ENCODE peak calls at places on chromosome 12, in nine cellular contexts. One of them, this sample, is unnamed.

GRCh38 chr12:85644508-85644907 is 191.7 kb downstream of the RASSF9 start:
- DNase-seq in endodermal cell: no peak
- DNase-seq in tibial nerve: no peak
- DNase-seq in H1: no peak
- DNase-seq in astrocyte: no peak
- DNase-seq in heart right ventricle: no peak
- DNase-seq in pancreas: no peak
- DNase-seq in ascending aorta: no peak
- DNase-seq in GM23248: no peak
- DNase-seq in this sample: no peak

GRCh38 chr12:116922194-116922897 is 11.6 kb downstream of the FBXW8 start:
- DNase-seq in heart right ventricle: no peak
- DNase-seq in astrocyte: no peak
- DNase-seq in tibial nerve: no peak
- DNase-seq in endodermal cell: no peak
- DNase-seq in GM23248: no peak
- DNase-seq in H1: no peak
- DNase-seq in pancreas: no peak
- DNase-seq in ascending aorta: no peak
- DNase-seq in this sample: peak; percentile 54

GRCh38 chr12:29960113-29960512 is 176.4 kb upstream of the TMTC1 start:
- DNase-seq in heart right ventricle: no peak
- DNase-seq in H1: no peak
- DNase-seq in pancreas: no peak
- DNase-seq in ascending aorta: peak; percentile 70
- DNase-seq in tibial nerve: no peak
- DNase-seq in GM23248: no peak
- DNase-seq in endodermal cell: no peak
- DNase-seq in astrocyte: no peak
- DNase-seq in this sample: no peak

GRCh38 chr12:52355181-52355580 is 12.1 kb downstream of the KRT85 start:
- DNase-seq in heart right ventricle: no peak
- DNase-seq in GM23248: peak; percentile 22
- DNase-seq in pancreas: no peak
- DNase-seq in ascending aorta: no peak
- DNase-seq in tibial nerve: no peak
- DNase-seq in endodermal cell: no peak
- DNase-seq in astrocyte: no peak
- DNase-seq in H1: no peak
- DNase-seq in this sample: no peak

GRCh38 chr12:27946396-27946795 is 26.1 kb downstream of the PTHLH start:
- DNase-seq in tibial nerve: no peak
- DNase-seq in H1: no peak
- DNase-seq in ascending aorta: no peak
- DNase-seq in heart right ventricle: no peak
- DNase-seq in astrocyte: peak; percentile 84
- DNase-seq in GM23248: peak; percentile 18
- DNase-seq in pancreas: no peak
- DNase-seq in endodermal cell: no peak
- DNase-seq in this sample: no peak

GRCh38 chr12:22416831-22417230 is 82.3 kb upstream of the ST8SIA1 start:
- DNase-seq in ascending aorta: no peak
- DNase-seq in GM23248: no peak
- DNase-seq in endodermal cell: no peak
- DNase-seq in heart right ventricle: no peak
- DNase-seq in astrocyte: no peak
- DNase-seq in tibial nerve: no peak
- DNase-seq in H1: no peak
- DNase-seq in pancreas: no peak
- DNase-seq in this sample: no peak

GRCh38 chr12:124852329-124852831 is 11.3 kb downstream of the SCARB1 start:
- DNase-seq in pancreas: peak; percentile 59
- DNase-seq in GM23248: peak; percentile 32
- DNase-seq in heart right ventricle: peak; percentile 62
- DNase-seq in tibial nerve: no peak
- DNase-seq in endodermal cell: no peak
- DNase-seq in ascending aorta: no peak
- DNase-seq in astrocyte: no peak
- DNase-seq in H1: no peak
- DNase-seq in this sample: peak; percentile 22

GRCh38 chr12:42091769-42092168 is 52.9 kb downstream of the GXYLT1 start:
- DNase-seq in GM23248: peak; percentile 16
- DNase-seq in heart right ventricle: no peak
- DNase-seq in tibial nerve: no peak
- DNase-seq in H1: no peak
- DNase-seq in endodermal cell: peak; percentile 50
- DNase-seq in pancreas: no peak
- DNase-seq in astrocyte: peak; percentile 86
- DNase-seq in ascending aorta: no peak
- DNase-seq in this sample: no peak

GRCh38 chr12:62259311-62259992 is 752 bp upstream of the USP15 start:
- DNase-seq in tibial nerve: no peak
- DNase-seq in pancreas: peak; percentile 45
- DNase-seq in endodermal cell: no peak
- DNase-seq in ascending aorta: no peak
- DNase-seq in H1: no peak
- DNase-seq in astrocyte: no peak
- DNase-seq in GM23248: peak; percentile 29
- DNase-seq in heart right ventricle: no peak
- DNase-seq in this sample: no peak

GRCh38 chr12:60935981-60936761 is 1324.0 kb upstream of the USP15 start:
- DNase-seq in endodermal cell: peak; percentile 63
- DNase-seq in tibial nerve: no peak
- DNase-seq in pancreas: no peak
- DNase-seq in ascending aorta: no peak
- DNase-seq in astrocyte: no peak
- DNase-seq in heart right ventricle: no peak
- DNase-seq in H1: no peak
- DNase-seq in GM23248: no peak
- DNase-seq in this sample: no peak
- H3K9me3 ChIP-seq in endodermal cell: peaks cover 73% of the 10 kb centered on the region
- H3K9me3 ChIP-seq in tibial nerve: no peaks in the 10 kb centered on the region
- H3K9me3 ChIP-seq in pancreas: no peaks in the 10 kb centered on the region
- H3K9me3 ChIP-seq in ascending aorta: peaks cover 19% of the 10 kb centered on the region
- H3K9me3 ChIP-seq in astrocyte: peaks cover 5% of the 10 kb centered on the region
- H3K9me3 ChIP-seq in heart right ventricle: peaks cover 24% of the 10 kb centered on the region
- H3K9me3 ChIP-seq in H1: no peaks in the 10 kb centered on the region
- H3K9me3 ChIP-seq in GM23248: peaks cover 9% of the 10 kb centered on the region
- H3K9me3 ChIP-seq in this sample: peaks cover 22% of the 10 kb centered on the region

GRCh38 chr12:108677381-108677780 is 43.7 kb upstream of the SELPLG start:
- DNase-seq in H1: no peak
- DNase-seq in heart right ventricle: no peak
- DNase-seq in endodermal cell: no peak
- DNase-seq in pancreas: no peak
- DNase-seq in tibial nerve: no peak
- DNase-seq in ascending aorta: no peak
- DNase-seq in astrocyte: no peak
- DNase-seq in GM23248: no peak
- DNase-seq in this sample: no peak

GRCh38 chr12:108678070-108678730 is 44.5 kb upstream of the SELPLG start:
- DNase-seq in endodermal cell: no peak
- DNase-seq in GM23248: no peak
- DNase-seq in tibial nerve: no peak
- DNase-seq in ascending aorta: no peak
- DNase-seq in astrocyte: no peak
- DNase-seq in heart right ventricle: no peak
- DNase-seq in pancreas: no peak
- DNase-seq in H1: no peak
- DNase-seq in this sample: no peak

GRCh38 chr12:108681317-108681716 is 47.6 kb upstream of the SELPLG start:
- DNase-seq in heart right ventricle: no peak
- DNase-seq in GM23248: no peak
- DNase-seq in pancreas: no peak
- DNase-seq in ascending aorta: no peak
- DNase-seq in tibial nerve: no peak
- DNase-seq in endodermal cell: no peak
- DNase-seq in H1: no peak
- DNase-seq in astrocyte: no peak
- DNase-seq in this sample: no peak

GRCh38 chr12:108675792-108676191 is 42.1 kb upstream of the SELPLG start:
- DNase-seq in pancreas: no peak
- DNase-seq in tibial nerve: no peak
- DNase-seq in heart right ventricle: no peak
- DNase-seq in GM23248: no peak
- DNase-seq in endodermal cell: no peak
- DNase-seq in astrocyte: no peak
- DNase-seq in H1: no peak
- DNase-seq in ascending aorta: no peak
- DNase-seq in this sample: no peak

DNA sequence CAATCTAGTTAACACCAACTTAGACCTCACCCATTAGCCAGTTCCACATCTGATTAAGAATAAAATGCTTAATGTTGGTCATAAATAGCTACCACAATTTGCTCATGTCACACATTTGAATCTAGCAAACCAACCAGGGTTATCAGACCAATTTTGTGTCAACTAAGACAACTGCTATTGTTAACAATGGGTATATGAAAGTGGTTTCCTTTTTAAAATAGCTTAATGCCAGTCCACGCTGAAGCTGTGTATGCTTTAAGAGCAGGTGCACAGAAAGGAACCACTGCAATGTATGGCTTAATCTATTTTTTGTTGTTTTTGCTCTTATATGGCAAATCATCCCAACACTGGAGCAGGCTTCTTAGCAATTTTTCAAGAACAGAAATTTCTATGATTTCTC is 45.6 kb upstream of the SELPLG start:
- DNase-seq in pancreas: no peak
- DNase-seq in endodermal cell: no peak
- DNase-seq in tibial nerve: no peak
- DNase-seq in ascending aorta: no peak
- DNase-seq in H1: no peak
- DNase-seq in heart right ventricle: no peak
- DNase-seq in astrocyte: no peak
- DNase-seq in GM23248: no peak
- DNase-seq in this sample: no peak
- H3K36me3 ChIP-seq in pancreas: no peaks in the 10 kb centered on the region
- H3K36me3 ChIP-seq in endodermal cell: peaks cover 36% of the 10 kb centered on the region
- H3K36me3 ChIP-seq in tibial nerve: peaks cover 2% of the 10 kb centered on the region
- H3K36me3 ChIP-seq in ascending aorta: peaks cover 7% of the 10 kb centered on the region
- H3K36me3 ChIP-seq in H1: peaks cover 3% of the 10 kb centered on the region
- H3K36me3 ChIP-seq in heart right ventricle: no peaks in the 10 kb centered on the region
- H3K36me3 ChIP-seq in astrocyte: peaks cover 37% of the 10 kb centered on the region
- H3K36me3 ChIP-seq in GM23248: peaks cover 39% of the 10 kb centered on the region
- H3K36me3 ChIP-seq in this sample: peaks cover 49% of the 10 kb centered on the region

DNA sequence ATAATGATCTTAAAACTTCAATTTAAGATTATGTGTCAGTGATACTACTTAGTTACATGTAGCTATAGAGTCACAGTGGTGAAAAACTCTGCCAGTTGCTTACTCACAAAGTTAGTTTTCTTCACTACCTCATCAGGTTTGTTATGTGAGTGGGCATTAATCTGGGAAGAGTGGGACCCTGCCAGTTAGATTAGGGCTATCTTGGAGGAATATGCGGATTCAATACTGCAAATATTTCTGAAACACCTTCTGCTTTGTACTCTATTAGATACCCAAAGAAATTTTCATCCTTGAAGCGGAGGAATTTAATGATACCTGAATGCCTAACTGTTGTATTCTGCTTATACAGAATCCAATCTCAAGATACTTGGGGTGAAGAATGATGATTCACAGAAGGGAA is 25.1 kb downstream of the ZNF268 start:
- DNase-seq in tibial nerve: no peak
- DNase-seq in ascending aorta: no peak
- DNase-seq in pancreas: no peak
- DNase-seq in GM23248: no peak
- DNase-seq in astrocyte: no peak
- DNase-seq in H1: no peak
- DNase-seq in heart right ventricle: no peak
- DNase-seq in endodermal cell: no peak
- DNase-seq in this sample: no peak
- H3K9me3 ChIP-seq in tibial nerve: peaks cover 63% of the 10 kb centered on the region
- H3K9me3 ChIP-seq in ascending aorta: peaks cover 100% of the 10 kb centered on the region
- H3K9me3 ChIP-seq in pancreas: peaks cover 38% of the 10 kb centered on the region
- H3K9me3 ChIP-seq in GM23248: peaks cover 53% of the 10 kb centered on the region
- H3K9me3 ChIP-seq in astrocyte: peaks cover 70% of the 10 kb centered on the region
- H3K9me3 ChIP-seq in H1: peaks cover 83% of the 10 kb centered on the region
- H3K9me3 ChIP-seq in heart right ventricle: peaks cover 99% of the 10 kb centered on the region
- H3K9me3 ChIP-seq in endodermal cell: peaks cover 98% of the 10 kb centered on the region
- H3K9me3 ChIP-seq in this sample: peaks cover 100% of the 10 kb centered on the region

GRCh38 chr12:131756441-131756840 is 45.6 kb downstream of the SFSWAP start:
- DNase-seq in heart right ventricle: no peak
- DNase-seq in ascending aorta: no peak
- DNase-seq in endodermal cell: peak; percentile 35
- DNase-seq in H1: no peak
- DNase-seq in astrocyte: no peak
- DNase-seq in pancreas: no peak
- DNase-seq in GM23248: no peak
- DNase-seq in tibial nerve: no peak
- DNase-seq in this sample: no peak

GRCh38 chr12:131755305-131756113 is 44.6 kb downstream of the SFSWAP start:
- DNase-seq in GM23248: peak; percentile 39
- DNase-seq in heart right ventricle: no peak
- DNase-seq in pancreas: no peak
- DNase-seq in H1: no peak
- DNase-seq in tibial nerve: no peak
- DNase-seq in endodermal cell: peak; percentile 78
- DNase-seq in astrocyte: no peak
- DNase-seq in ascending aorta: no peak
- DNase-seq in this sample: peak; percentile 14

GRCh38 chr12:131759176-131759575 is 48.3 kb downstream of the SFSWAP start:
- DNase-seq in tibial nerve: no peak
- DNase-seq in astrocyte: peak; percentile 31
- DNase-seq in ascending aorta: no peak
- DNase-seq in pancreas: no peak
- DNase-seq in heart right ventricle: no peak
- DNase-seq in GM23248: no peak
- DNase-seq in endodermal cell: no peak
- DNase-seq in H1: no peak
- DNase-seq in this sample: no peak

GRCh38 chr12:131757111-131757510 is 46.2 kb downstream of the SFSWAP start:
- DNase-seq in GM23248: no peak
- DNase-seq in ascending aorta: no peak
- DNase-seq in H1: no peak
- DNase-seq in tibial nerve: no peak
- DNase-seq in astrocyte: no peak
- DNase-seq in pancreas: no peak
- DNase-seq in heart right ventricle: no peak
- DNase-seq in endodermal cell: peak; percentile 22
- DNase-seq in this sample: no peak

DNA sequence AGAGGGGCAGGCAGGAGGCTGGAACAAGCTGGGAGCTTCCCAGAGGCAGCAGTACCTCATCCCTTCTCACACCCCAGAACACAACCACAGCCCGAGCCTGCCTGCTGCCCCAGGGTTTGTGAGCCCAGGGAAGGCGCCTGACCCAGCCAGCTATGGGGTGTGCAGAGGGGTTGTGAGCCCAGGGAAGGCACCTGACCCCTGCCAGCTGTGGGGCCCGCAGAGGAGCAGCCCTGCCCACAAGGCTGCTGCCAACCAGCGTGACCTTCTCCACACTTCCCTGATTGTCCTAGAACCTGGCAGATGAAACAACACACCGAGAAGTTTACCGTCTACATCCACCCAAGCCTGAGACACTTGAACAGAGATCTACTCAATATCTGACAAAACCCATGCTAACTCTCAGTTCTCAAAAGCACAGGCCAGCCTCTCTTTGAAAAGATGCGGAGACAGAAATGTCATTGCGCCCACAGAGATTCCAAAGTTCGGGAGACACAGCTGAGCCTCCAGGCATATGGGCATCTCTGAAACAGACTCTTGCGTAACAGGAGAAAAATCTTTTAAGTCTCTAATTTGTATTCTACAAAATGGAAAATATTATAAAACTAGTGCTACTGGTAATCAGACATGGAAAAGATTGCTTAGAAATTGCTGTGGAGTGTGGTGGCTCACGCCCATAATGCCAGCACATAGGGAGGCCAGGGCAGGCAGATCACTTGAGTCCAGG is 47.3 kb downstream of the SFSWAP start:
- DNase-seq in endodermal cell: no peak
- DNase-seq in astrocyte: no peak
- DNase-seq in pancreas: no peak
- DNase-seq in GM23248: no peak
- DNase-seq in heart right ventricle: peak; percentile 35
- DNase-seq in H1: no peak
- DNase-seq in tibial nerve: no peak
- DNase-seq in ascending aorta: no peak
- DNase-seq in this sample: no peak
- H3K36me3 ChIP-seq in endodermal cell: peaks cover 94% of the 10 kb centered on the region
- H3K36me3 ChIP-seq in astrocyte: peaks cover 29% of the 10 kb centered on the region
- H3K36me3 ChIP-seq in pancreas: peaks cover 56% of the 10 kb centered on the region
- H3K36me3 ChIP-seq in GM23248: peaks cover 34% of the 10 kb centered on the region
- H3K36me3 ChIP-seq in heart right ventricle: no peaks in the 10 kb centered on the region
- H3K36me3 ChIP-seq in H1: peaks cover 58% of the 10 kb centered on the region
- H3K36me3 ChIP-seq in tibial nerve: no peaks in the 10 kb centered on the region
- H3K36me3 ChIP-seq in ascending aorta: peaks cover 91% of the 10 kb centered on the region
- H3K36me3 ChIP-seq in this sample: peaks cover 64% of the 10 kb centered on the region

This sample was measured in adipocyte.